ENCODE peak calls at places on chromosomes 2 and 18, in six cellular contexts. X is A549, M is HepG2, L is K562, Z is GM12878, D is endothelial cell of umbilical vein. U is an unnamed sample.
A peak's percentile ranks its signal among the peaks of the same experiment; 100 is the strongest.

GRCh38 chr2:215499330-215499729 is 63.5 kb upstream of the FN1 start:
- DNase-seq in X (no peak), M (no peak), L (no peak), Z (no peak), D (no peak), U (no peak)

GRCh38 chr18:63725682-63726480 is 23.1 kb downstream of the SERPINB11 start:
- DNase-seq in X (no peak), M (no peak), L (no peak), Z (no peak), D (no peak), U (no peak)

GRCh38 chr18:2978626-2979025 is 34.3 kb downstream of the LPIN2 start:
- DNase-seq in X (peak; percentile 21), M (no peak), L (no peak), Z (no peak), D (peak; percentile 75), U (peak; percentile 26)

GRCh38 chr2:67243919-67244318 is 153.2 kb upstream of the ETAA1 start:
- DNase-seq in X (no peak), M (no peak), L (no peak), Z (no peak), D (no peak), U (no peak)

GRCh38 chr2:109213646-109214417 is 84.8 kb downstream of the SH3RF3 start:
- DNase-seq in X (no peak), M (no peak), L (peak; percentile 57), Z (peak; percentile 82), D (peak; percentile 60), U (peak; percentile 99)

GRCh38 chr2:119756837-119757236 is 2.9 kb upstream of the PTPN4 start:
- DNase-seq in X (no peak), M (peak; percentile 57), L (peak; percentile 57), Z (no peak), D (peak; percentile 86), U (peak; percentile 24)

GRCh38 chr2:64797881-64798590 is 144.3 kb upstream of the SERTAD2 start:
- DNase-seq in X (no peak), M (peak; percentile 21), L (no peak), Z (no peak), D (peak; percentile 77), U (no peak)

GRCh38 chr18:49788327-49788908 is 24.9 kb downstream of the ACAA2 start:
- DNase-seq in X (no peak), M (no peak), L (no peak), Z (peak; percentile 36), D (peak; percentile 59), U (no peak)

GRCh38 chr2:221911890-221912289 is 339.8 kb upstream of the EPHA4 start:
- DNase-seq in X (no peak), M (no peak), L (no peak), Z (no peak), D (peak; percentile 14), U (no peak)

GRCh38 chr2:218329027-218329825 is 27.4 kb upstream of the CATIP start:
- DNase-seq in X (no peak), M (no peak), L (no peak), Z (peak; percentile 77), D (no peak), U (peak; percentile 48)

GRCh38 chr18:64713284-64713683 is 564.4 kb upstream of the LINC00305 start:
- DNase-seq in X (no peak), M (no peak), L (no peak), Z (peak; percentile 24), D (no peak), U (peak; percentile 80)

GRCh38 chr2:193428336-193428818 is 1233.6 kb upstream of the TMEFF2 start:
- DNase-seq in X (peak; percentile 2), M (peak; percentile 100), L (no peak), Z (no peak), D (no peak), U (no peak)

GRCh38 chr2:160752475-160753330 is 259.1 kb upstream of the RBMS1 start:
- DNase-seq in X (peak; percentile 48), M (no peak), L (no peak), Z (no peak), D (peak; percentile 57), U (no peak)

GRCh38 chr18:59899298-59900221 is at the start of gene PMAIP1:
- DNase-seq in X (peak; percentile 72), M (peak; percentile 49), L (peak; percentile 87), Z (no peak), D (peak; percentile 91), U (peak; percentile 88)

GRCh38 chr2:12895017-12895416 is 178.3 kb downstream of the TRIB2 start:
- DNase-seq in X (no peak), M (no peak), L (no peak), Z (no peak), D (no peak), U (peak; percentile 24)

GRCh38 chr2:239259603-239260298 is 141.1 kb downstream of the HDAC4 start:
- DNase-seq in X (no peak), M (no peak), L (no peak), Z (no peak), D (no peak), U (peak; percentile 84)

GRCh38 chr18:32372381-32373061 is 98.2 kb downstream of the GAREM1 start:
- DNase-seq in X (peak; percentile 8), M (peak; percentile 94), L (no peak), Z (no peak), D (no peak), U (no peak)

GRCh38 chr2:141062443-141062842 is 1068.4 kb downstream of the LRP1B start:
- DNase-seq in X (no peak), M (no peak), L (no peak), Z (no peak), D (no peak), U (no peak)

GRCh38 chr2:217445726-217446125 is 557.1 kb downstream of the TNS1 start:
- DNase-seq in X (no peak), M (no peak), L (no peak), Z (no peak), D (no peak), U (no peak)

GRCh38 chr2:165927353-165927752 is 26.2 kb downstream of the TTC21B start:
- DNase-seq in X (no peak), M (no peak), L (no peak), Z (no peak), D (no peak), U (no peak)

GRCh38 chr18:59218018-59218417 is 1.9 kb upstream of the GRP start:
- DNase-seq in X (no peak), M (no peak), L (no peak), Z (no peak), D (no peak), U (no peak)

GRCh38 chr18:74252032-74252380 is 39.8 kb downstream of the CYB5A start:
- DNase-seq in X (no peak), M (no peak), L (no peak), Z (no peak), D (no peak), U (peak; percentile 56)

GRCh38 chr18:5144629-5145028 is 52.4 kb downstream of the AKAIN1 start:
- DNase-seq in X (no peak), M (no peak), L (no peak), Z (no peak), D (no peak), U (peak; percentile 2)

GRCh38 chr2:59490994-59491393 is 1062.5 kb downstream of the BCL11A start:
- DNase-seq in X (no peak), M (no peak), L (no peak), Z (no peak), D (no peak), U (no peak)

GRCh38 chr2:108825254-108825653 is 38.7 kb downstream of the CCDC138 start:
- DNase-seq in X (no peak), M (no peak), L (no peak), Z (no peak), D (no peak), U (no peak)

GRCh38 chr2:60710707-60711106 is 45.4 kb upstream of the PAPOLG start:
- DNase-seq in X (no peak), M (no peak), L (no peak), Z (no peak), D (peak; percentile 26), U (peak; percentile 26)

GRCh38 chr2:120884406-120885290 is 149.0 kb downstream of the GLI2 start:
- DNase-seq in X (no peak), M (no peak), L (no peak), Z (no peak), D (no peak), U (no peak)

GRCh38 chr2:54665436-54665856 is 58.0 kb upstream of the EML6 start:
- DNase-seq in X (no peak), M (peak; percentile 76), L (peak; percentile 42), Z (no peak), D (peak; percentile 76), U (peak; percentile 72)

GRCh38 chr2:20583425-20583881 is 67.4 kb downstream of the HS1BP3 start:
- DNase-seq in X (no peak), M (no peak), L (no peak), Z (no peak), D (no peak), U (no peak)
- TF ChIP-seq MAX in X (no peak), M (no peak), L (no peak), Z (no peak), D (no peak), U (no peak)

GRCh38 chr2:106961328-106961727 is 75.4 kb upstream of the ST6GAL2 start:
- DNase-seq in X (no peak), M (no peak), L (no peak), Z (no peak), D (no peak), U (no peak)

GRCh38 chr2:106963893-106964292 is 77.9 kb upstream of the ST6GAL2 start:
- DNase-seq in X (no peak), M (no peak), L (no peak), Z (no peak), D (no peak), U (no peak)

GRCh38 chr2:106959975-106960632 is 74.1 kb upstream of the ST6GAL2 start:
- DNase-seq in X (no peak), M (no peak), L (no peak), Z (no peak), D (no peak), U (no peak)

GRCh38 chr2:106963156-106963555 is 77.2 kb upstream of the ST6GAL2 start:
- DNase-seq in X (no peak), M (no peak), L (no peak), Z (no peak), D (no peak), U (no peak)

DNA sequence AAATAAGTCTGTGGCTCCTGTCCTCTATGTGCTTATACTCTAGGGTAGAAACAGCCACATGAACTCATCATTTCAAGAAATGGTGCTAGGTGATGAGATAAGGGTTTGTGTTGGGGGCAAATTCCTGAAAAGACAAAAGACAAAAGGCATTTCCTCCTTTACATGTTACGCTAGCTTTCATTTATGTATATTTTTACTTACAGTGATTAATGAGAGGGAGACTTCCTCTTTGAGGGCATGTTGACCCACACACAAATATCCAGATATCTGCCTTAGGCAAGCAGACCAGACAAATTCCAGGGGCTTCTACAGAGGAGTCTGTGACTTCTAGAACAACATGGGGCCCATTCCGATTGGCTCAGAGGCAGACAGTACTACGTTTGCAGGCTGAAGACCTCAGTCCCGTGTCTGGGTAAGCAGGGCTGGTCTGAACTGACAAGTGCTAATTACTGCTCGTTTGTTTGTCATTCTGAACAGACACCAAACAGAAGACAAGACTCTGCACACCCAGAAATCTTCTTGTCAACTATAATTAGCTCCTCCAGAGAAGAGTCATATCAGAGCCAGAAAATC is 74.8 kb upstream of the ST6GAL2 start:
- DNase-seq in X (no peak), M (no peak), L (no peak), Z (no peak), D (no peak), U (no peak)
- TF ChIP-seq MYC in X (no peak), M (no peak), L (no peak), Z (no peak), D (no peak), U (no peak)

GRCh38 chr2:9390991-9391390 is 32.3 kb downstream of the ITGB1BP1 start:
- DNase-seq in X (no peak), M (no peak), L (no peak), Z (no peak), D (no peak), U (no peak)
- H3K4me3 ChIP-seq in X (no peak overlapping the region), M (no peak overlapping the region), L (no peak overlapping the region), Z (no peak overlapping the region), D (no peak overlapping the region), U (no peak overlapping the region)

GRCh38 chr2:100527420-100528015 is 35.3 kb upstream of the PDCL3 start:
- DNase-seq in X (no peak), M (no peak), L (no peak), Z (no peak), D (no peak), U (no peak)
- TF ChIP-seq MAX in X (no peak), M (no peak), L (no peak), Z (no peak), D (no peak), U (no peak)